ENCODE peak calls at places on chromosomes 7 and 10, in four cellular contexts. One of them, this sample, is unnamed.

GRCh38 chr7:30162622-30163124 is 27.9 kb downstream of the MTURN start:
- DNase-seq in NCI-H1436: peak; percentile 97
- DNase-seq in NCI-H1105 treated with DMSO at 0.1 percent for 48 hours: peak; percentile 87
- DNase-seq in DMS 273 treated with DMSO at 0.1 percent for 48 hours: no peak
- DNase-seq in this sample: peak; percentile 92

GRCh38 chr10:25336330-25336729 is 161.5 kb downstream of the GPR158 start:
- DNase-seq in NCI-H1436: no peak
- DNase-seq in NCI-H1105 treated with DMSO at 0.1 percent for 48 hours: no peak
- DNase-seq in DMS 273 treated with DMSO at 0.1 percent for 48 hours: no peak
- DNase-seq in this sample: no peak

GRCh38 chr7:42574693-42575084 is 337.2 kb downstream of the C7orf25 start:
- DNase-seq in NCI-H1436: no peak
- DNase-seq in NCI-H1105 treated with DMSO at 0.1 percent for 48 hours: no peak
- DNase-seq in DMS 273 treated with DMSO at 0.1 percent for 48 hours: no peak
- DNase-seq in this sample: no peak

GRCh38 chr7:139264220-139264619 is 33.2 kb downstream of the UBN2 start:
- DNase-seq in NCI-H1436: no peak
- DNase-seq in NCI-H1105 treated with DMSO at 0.1 percent for 48 hours: no peak
- DNase-seq in DMS 273 treated with DMSO at 0.1 percent for 48 hours: no peak
- DNase-seq in this sample: no peak

GRCh38 chr10:78991187-78991586 is 77.6 kb upstream of the ZMIZ1 start:
- DNase-seq in NCI-H1436: no peak
- DNase-seq in NCI-H1105 treated with DMSO at 0.1 percent for 48 hours: peak; percentile 15
- DNase-seq in DMS 273 treated with DMSO at 0.1 percent for 48 hours: no peak
- DNase-seq in this sample: no peak

GRCh38 chr7:98091523-98091922 is 15.1 kb upstream of the LMTK2 start:
- DNase-seq in NCI-H1436: no peak
- DNase-seq in NCI-H1105 treated with DMSO at 0.1 percent for 48 hours: no peak
- DNase-seq in DMS 273 treated with DMSO at 0.1 percent for 48 hours: no peak
- DNase-seq in this sample: no peak

GRCh38 chr10:110629680-110630191 is 14.4 kb upstream of the RBM20 start:
- DNase-seq in NCI-H1436: peak; percentile 65
- DNase-seq in NCI-H1105 treated with DMSO at 0.1 percent for 48 hours: peak; percentile 92
- DNase-seq in DMS 273 treated with DMSO at 0.1 percent for 48 hours: no peak
- DNase-seq in this sample: peak; percentile 44

GRCh38 chr7:85001493-85002345 is 185.1 kb downstream of the SEMA3D start:
- DNase-seq in NCI-H1436: no peak
- DNase-seq in NCI-H1105 treated with DMSO at 0.1 percent for 48 hours: no peak
- DNase-seq in DMS 273 treated with DMSO at 0.1 percent for 48 hours: peak; percentile 96
- DNase-seq in this sample: no peak

GRCh38 chr7:425794-426188 is 93.9 kb downstream of the PDGFA start:
- DNase-seq in NCI-H1436: no peak
- DNase-seq in NCI-H1105 treated with DMSO at 0.1 percent for 48 hours: no peak
- DNase-seq in DMS 273 treated with DMSO at 0.1 percent for 48 hours: no peak
- DNase-seq in this sample: no peak

GRCh38 chr10:11874568-11875182 is 51.5 kb downstream of the PROSER2 start:
- DNase-seq in NCI-H1436: peak; percentile 6
- DNase-seq in NCI-H1105 treated with DMSO at 0.1 percent for 48 hours: no peak
- DNase-seq in DMS 273 treated with DMSO at 0.1 percent for 48 hours: no peak
- DNase-seq in this sample: no peak

GRCh38 chr10:131063311-131063710 is 248.2 kb downstream of the TCERG1L start:
- DNase-seq in NCI-H1436: no peak
- DNase-seq in NCI-H1105 treated with DMSO at 0.1 percent for 48 hours: no peak
- DNase-seq in DMS 273 treated with DMSO at 0.1 percent for 48 hours: no peak
- DNase-seq in this sample: no peak

GRCh38 chr10:91925022-91925320 is 1.4 kb downstream of the BTAF1 start:
- DNase-seq in NCI-H1436: no peak
- DNase-seq in NCI-H1105 treated with DMSO at 0.1 percent for 48 hours: no peak
- DNase-seq in DMS 273 treated with DMSO at 0.1 percent for 48 hours: no peak
- DNase-seq in this sample: no peak

GRCh38 chr10:123031124-123031523 is 22.3 kb downstream of the ACADSB start:
- DNase-seq in NCI-H1436: no peak
- DNase-seq in NCI-H1105 treated with DMSO at 0.1 percent for 48 hours: no peak
- DNase-seq in DMS 273 treated with DMSO at 0.1 percent for 48 hours: no peak
- DNase-seq in this sample: no peak